ENCODE peak calls at places on chromosome 12, in eight cellular contexts. One of them, this sample, is unnamed.

GRCh38 chr12:56991319-56991906 is 14.9 kb downstream of the ZBTB39 start:
- DNase-seq in right lobe of liver: peak
- DNase-seq in GM20000: no peak
- DNase-seq in AG09309: no peak
- DNase-seq in neural progenitor cell: no peak
- DNase-seq in ovary: no peak
- DNase-seq in astrocyte of the spinal cord: no peak
- DNase-seq in tibial artery: no peak
- DNase-seq in this sample: no peak

GRCh38 chr12:51793201-51793600 is 55.3 kb downstream of the FIGNL2 start:
- DNase-seq in right lobe of liver: no peak
- DNase-seq in GM20000: no peak
- DNase-seq in AG09309: no peak
- DNase-seq in neural progenitor cell: no peak
- DNase-seq in ovary: no peak
- DNase-seq in astrocyte of the spinal cord: peak
- DNase-seq in tibial artery: no peak
- DNase-seq in this sample: no peak

GRCh38 chr12:118302053-118302452 is 70.7 kb downstream of the TAOK3 start:
- DNase-seq in right lobe of liver: no peak
- DNase-seq in GM20000: no peak
- DNase-seq in AG09309: no peak
- DNase-seq in neural progenitor cell: no peak
- DNase-seq in ovary: no peak
- DNase-seq in astrocyte of the spinal cord: peak
- DNase-seq in tibial artery: no peak
- DNase-seq in this sample: no peak

GRCh38 chr12:28602760-28603638 is 412.7 kb downstream of the CCDC91 start:
- DNase-seq in right lobe of liver: no peak
- DNase-seq in GM20000: no peak
- DNase-seq in AG09309: no peak
- DNase-seq in neural progenitor cell: no peak
- DNase-seq in ovary: no peak
- DNase-seq in astrocyte of the spinal cord: no peak
- DNase-seq in tibial artery: no peak
- DNase-seq in this sample: no peak

GRCh38 chr12:82329508-82329907 is 28.7 kb downstream of the CCDC59 start:
- DNase-seq in right lobe of liver: no peak
- DNase-seq in GM20000: no peak
- DNase-seq in AG09309: no peak
- DNase-seq in neural progenitor cell: peak
- DNase-seq in ovary: no peak
- DNase-seq in astrocyte of the spinal cord: no peak
- DNase-seq in tibial artery: no peak
- DNase-seq in this sample: no peak

GRCh38 chr12:57385586-57385985 is 45.3 kb downstream of the R3HDM2 start:
- DNase-seq in right lobe of liver: no peak
- DNase-seq in GM20000: peak
- DNase-seq in AG09309: no peak
- DNase-seq in neural progenitor cell: no peak
- DNase-seq in ovary: no peak
- DNase-seq in astrocyte of the spinal cord: no peak
- DNase-seq in tibial artery: no peak
- DNase-seq in this sample: peak

GRCh38 chr12:40714636-40715035 is 22.4 kb downstream of the CNTN1 start:
- DNase-seq in right lobe of liver: no peak
- DNase-seq in GM20000: no peak
- DNase-seq in AG09309: no peak
- DNase-seq in neural progenitor cell: no peak
- DNase-seq in ovary: no peak
- DNase-seq in astrocyte of the spinal cord: no peak
- DNase-seq in tibial artery: no peak
- DNase-seq in this sample: no peak

GRCh38 chr12:109981311-109981710 is 14.9 kb downstream of the GIT2 start:
- DNase-seq in right lobe of liver: no peak
- DNase-seq in GM20000: no peak
- DNase-seq in AG09309: no peak
- DNase-seq in neural progenitor cell: no peak
- DNase-seq in ovary: no peak
- DNase-seq in astrocyte of the spinal cord: no peak
- DNase-seq in tibial artery: no peak
- DNase-seq in this sample: no peak

GRCh38 chr12:98594050-98594853 is 766 bp downstream of the SLC25A3 start:
- DNase-seq in right lobe of liver: peak
- DNase-seq in GM20000: no peak
- DNase-seq in AG09309: no peak
- DNase-seq in neural progenitor cell: peak
- DNase-seq in ovary: no peak
- DNase-seq in astrocyte of the spinal cord: peak
- DNase-seq in tibial artery: peak
- DNase-seq in this sample: no peak

GRCh38 chr12:22447223-22447622 is 97.1 kb downstream of the C2CD5 start:
- DNase-seq in right lobe of liver: no peak
- DNase-seq in GM20000: no peak
- DNase-seq in AG09309: no peak
- DNase-seq in neural progenitor cell: no peak
- DNase-seq in ovary: no peak
- DNase-seq in astrocyte of the spinal cord: no peak
- DNase-seq in tibial artery: no peak
- DNase-seq in this sample: no peak

GRCh38 chr12:124565071-124565491 is 2.3 kb downstream of the NCOR2 start:
- DNase-seq in right lobe of liver: no peak
- DNase-seq in GM20000: no peak
- DNase-seq in AG09309: no peak
- DNase-seq in neural progenitor cell: peak
- DNase-seq in ovary: no peak
- DNase-seq in astrocyte of the spinal cord: no peak
- DNase-seq in tibial artery: peak
- DNase-seq in this sample: no peak

GRCh38 chr12:124231980-124232653 is 62.8 kb upstream of the RFLNA start:
- DNase-seq in right lobe of liver: no peak
- DNase-seq in GM20000: no peak
- DNase-seq in AG09309: no peak
- DNase-seq in neural progenitor cell: no peak
- DNase-seq in ovary: no peak
- DNase-seq in astrocyte of the spinal cord: no peak
- DNase-seq in tibial artery: no peak
- DNase-seq in this sample: no peak

GRCh38 chr12:53225635-53226424 is 6.2 kb downstream of the RARG start:
- DNase-seq in right lobe of liver: no peak
- DNase-seq in GM20000: no peak
- DNase-seq in AG09309: no peak
- DNase-seq in neural progenitor cell: peak
- DNase-seq in ovary: no peak
- DNase-seq in astrocyte of the spinal cord: no peak
- DNase-seq in tibial artery: peak
- DNase-seq in this sample: no peak

GRCh38 chr12:93699271-93700141 is 22.3 kb downstream of the CRADD start:
- DNase-seq in right lobe of liver: no peak
- DNase-seq in GM20000: no peak
- DNase-seq in AG09309: peak
- DNase-seq in neural progenitor cell: no peak
- DNase-seq in ovary: no peak
- DNase-seq in astrocyte of the spinal cord: peak
- DNase-seq in tibial artery: no peak
- DNase-seq in this sample: no peak

GRCh38 chr12:123723765-123724164 is 11.6 kb downstream of the ATP6V0A2 start:
- DNase-seq in right lobe of liver: no peak
- DNase-seq in GM20000: peak
- DNase-seq in AG09309: no peak
- DNase-seq in neural progenitor cell: no peak
- DNase-seq in ovary: no peak
- DNase-seq in astrocyte of the spinal cord: no peak
- DNase-seq in tibial artery: no peak
- DNase-seq in this sample: peak

GRCh38 chr12:130480887-130481286 is 143.2 kb downstream of the PIWIL1 start:
- DNase-seq in right lobe of liver: no peak
- DNase-seq in GM20000: no peak
- DNase-seq in AG09309: no peak
- DNase-seq in neural progenitor cell: no peak
- DNase-seq in ovary: no peak
- DNase-seq in astrocyte of the spinal cord: no peak
- DNase-seq in tibial artery: no peak
- DNase-seq in this sample: no peak

DNA sequence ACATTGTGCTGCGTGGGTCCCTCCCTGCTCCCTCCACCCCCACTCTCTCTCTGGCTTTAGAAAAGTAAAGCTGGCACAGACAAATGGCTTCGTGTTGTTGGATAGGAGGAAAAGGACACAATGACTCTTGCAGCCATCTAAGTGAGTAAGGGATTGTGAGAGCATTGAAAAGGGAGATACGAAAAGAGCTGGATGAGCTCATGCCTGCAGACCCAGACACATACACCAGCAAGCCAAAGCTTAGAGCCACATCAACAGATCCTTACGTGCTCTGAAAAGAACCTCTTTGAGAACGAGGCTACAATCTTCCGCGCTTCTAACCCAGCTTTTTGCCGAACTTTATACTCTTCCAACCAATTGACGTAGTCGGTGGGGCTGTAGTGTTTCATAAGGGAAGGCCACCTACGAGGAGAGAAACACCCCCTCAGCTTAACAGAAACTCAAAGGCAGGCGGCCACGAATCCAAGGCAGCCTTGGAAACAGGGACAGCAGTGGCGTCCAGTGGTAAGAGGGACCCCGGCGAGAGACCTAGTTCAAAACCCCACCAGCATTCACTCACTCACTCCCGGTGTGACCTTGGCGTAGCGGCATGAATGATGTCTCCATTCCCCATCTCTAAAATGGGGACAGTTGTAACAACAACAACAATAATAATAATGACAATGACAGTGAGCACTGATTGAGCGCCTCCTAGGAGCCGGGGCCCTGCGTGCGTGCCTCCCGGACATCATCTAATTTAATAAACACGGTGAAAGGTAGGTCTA is 1.1 kb downstream of the FBXO21 start:
- DNase-seq in right lobe of liver: no peak
- DNase-seq in GM20000: no peak
- DNase-seq in AG09309: peak
- DNase-seq in neural progenitor cell: peak
- DNase-seq in ovary: peak
- DNase-seq in astrocyte of the spinal cord: peak
- DNase-seq in tibial artery: no peak
- DNase-seq in this sample: no peak
- TF ChIP-seq CTCF in right lobe of liver: no peak
- TF ChIP-seq CTCF in GM20000: no peak
- TF ChIP-seq CTCF in AG09309: no peak
- TF ChIP-seq CTCF in neural progenitor cell: no peak
- TF ChIP-seq CTCF in ovary: peak
- TF ChIP-seq CTCF in astrocyte of the spinal cord: no peak
- TF ChIP-seq CTCF in tibial artery: no peak
- TF ChIP-seq CTCF in this sample: no peak

GRCh38 chr12:84911331-84912190 is 1.0 kb downstream of the SLC6A15 start:
- DNase-seq in right lobe of liver: no peak
- DNase-seq in GM20000: peak
- DNase-seq in AG09309: no peak
- DNase-seq in neural progenitor cell: peak
- DNase-seq in ovary: peak
- DNase-seq in astrocyte of the spinal cord: peak
- DNase-seq in tibial artery: peak
- DNase-seq in this sample: peak

GRCh38 chr12:84913151-84913550 is 552 bp upstream of the SLC6A15 start:
- DNase-seq in right lobe of liver: no peak
- DNase-seq in GM20000: no peak
- DNase-seq in AG09309: no peak
- DNase-seq in neural progenitor cell: peak
- DNase-seq in ovary: no peak
- DNase-seq in astrocyte of the spinal cord: peak
- DNase-seq in tibial artery: no peak
- DNase-seq in this sample: no peak

GRCh38 chr12:84910549-84911241 is 1.9 kb downstream of the SLC6A15 start:
- DNase-seq in right lobe of liver: no peak
- DNase-seq in GM20000: no peak
- DNase-seq in AG09309: no peak
- DNase-seq in neural progenitor cell: peak
- DNase-seq in ovary: no peak
- DNase-seq in astrocyte of the spinal cord: peak
- DNase-seq in tibial artery: no peak
- DNase-seq in this sample: no peak

DNA sequence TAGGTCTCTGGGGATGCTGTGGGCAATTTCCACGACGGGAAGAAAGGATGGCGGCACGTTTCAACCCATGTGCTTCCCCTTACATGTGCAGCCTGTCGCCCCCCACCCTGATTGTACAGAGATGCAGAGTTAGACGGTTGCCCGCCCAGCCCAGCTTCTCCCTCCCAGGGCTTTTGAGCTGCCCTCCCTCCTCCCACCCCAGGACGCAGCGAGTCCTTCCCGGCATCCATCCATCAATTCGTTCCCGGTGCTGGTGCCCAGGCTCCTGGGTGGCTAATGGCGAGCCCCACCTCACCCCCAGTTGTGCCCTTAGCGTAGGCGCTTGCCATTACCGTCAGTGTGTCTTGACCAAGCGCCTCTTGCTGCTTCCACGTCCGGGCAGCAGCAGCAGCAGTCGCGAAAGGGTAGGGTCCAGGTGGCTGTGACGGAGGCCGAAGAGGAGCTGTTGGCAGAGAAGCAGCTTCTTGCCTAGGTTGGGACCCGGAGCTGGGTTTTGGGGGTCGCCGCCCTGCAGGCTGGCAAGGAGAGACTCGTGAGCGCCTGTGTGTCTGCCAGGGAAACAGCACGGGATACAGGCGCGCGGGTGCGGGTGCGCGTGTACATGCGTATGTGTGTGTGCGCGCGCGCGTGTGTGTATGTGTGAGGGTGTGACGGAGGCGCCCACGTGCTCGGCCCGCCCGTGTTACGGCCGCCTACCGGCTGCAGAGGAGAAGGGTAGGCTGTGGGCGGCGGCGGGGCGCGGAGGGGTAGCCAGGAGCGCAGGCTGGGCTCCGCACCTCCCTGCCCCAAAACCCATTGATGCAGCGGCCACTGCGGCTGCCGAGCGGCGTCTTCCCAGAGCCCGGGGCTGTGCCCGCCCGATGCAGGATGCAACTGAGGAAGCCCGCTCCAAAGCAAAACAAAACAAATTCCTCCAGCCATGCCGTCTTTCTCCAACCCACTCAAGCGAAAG is at the start of gene SLC6A15:
- DNase-seq in right lobe of liver: no peak
- DNase-seq in GM20000: peak
- DNase-seq in AG09309: no peak
- DNase-seq in neural progenitor cell: peak
- DNase-seq in ovary: peak
- DNase-seq in astrocyte of the spinal cord: peak
- DNase-seq in tibial artery: peak
- DNase-seq in this sample: peak
- TF ChIP-seq CTCF in right lobe of liver: no peak
- TF ChIP-seq CTCF in GM20000: no peak
- TF ChIP-seq CTCF in AG09309: peak
- TF ChIP-seq CTCF in neural progenitor cell: peak
- TF ChIP-seq CTCF in ovary: no peak
- TF ChIP-seq CTCF in astrocyte of the spinal cord: peak
- TF ChIP-seq CTCF in tibial artery: no peak
- TF ChIP-seq CTCF in this sample: no peak

GRCh38 chr12:47808574-47809380 is 10.9 kb downstream of the HDAC7 start:
- DNase-seq in right lobe of liver: no peak
- DNase-seq in GM20000: no peak
- DNase-seq in AG09309: no peak
- DNase-seq in neural progenitor cell: peak
- DNase-seq in ovary: no peak
- DNase-seq in astrocyte of the spinal cord: no peak
- DNase-seq in tibial artery: no peak
- DNase-seq in this sample: no peak
- TF ChIP-seq CTCF in right lobe of liver: no peak
- TF ChIP-seq CTCF in GM20000: no peak
- TF ChIP-seq CTCF in AG09309: no peak
- TF ChIP-seq CTCF in neural progenitor cell: peak
- TF ChIP-seq CTCF in ovary: no peak
- TF ChIP-seq CTCF in astrocyte of the spinal cord: peak
- TF ChIP-seq CTCF in tibial artery: no peak
- TF ChIP-seq CTCF in this sample: no peak

GRCh38 chr12:92431146-92431545 is 271.6 kb upstream of the PLEKHG7 start:
- DNase-seq in right lobe of liver: no peak
- DNase-seq in GM20000: no peak
- DNase-seq in AG09309: no peak
- DNase-seq in neural progenitor cell: peak
- DNase-seq in ovary: no peak
- DNase-seq in astrocyte of the spinal cord: no peak
- DNase-seq in tibial artery: no peak
- DNase-seq in this sample: no peak
- TF ChIP-seq CTCF in right lobe of liver: no peak
- TF ChIP-seq CTCF in GM20000: peak
- TF ChIP-seq CTCF in AG09309: no peak
- TF ChIP-seq CTCF in neural progenitor cell: peak
- TF ChIP-seq CTCF in ovary: no peak
- TF ChIP-seq CTCF in astrocyte of the spinal cord: no peak
- TF ChIP-seq CTCF in tibial artery: no peak
- TF ChIP-seq CTCF in this sample: peak